ENCODE peak calls at places on chromosomes 1 and 21, in eight cellular contexts. G, V, T, A, I, N, Z and S are unnamed samples.
A peak's percentile ranks its signal among the peaks of the same experiment; 100 is the strongest.

GRCh38 chr1:90000934-90001676 is 6.2 kb downstream of the ZNF326 start:
- DNase-seq in G (no peak), V (no peak), T (no peak), A (no peak), I (no peak), N (no peak), Z (no peak), S (no peak)

GRCh38 chr21:37582613-37583012 is 216.0 kb downstream of the DYRK1A start:
- DNase-seq in G (no peak), V (peak; percentile 44), T (no peak), A (no peak), I (no peak), N (peak; percentile 76), Z (peak; percentile 61), S (peak; percentile 60)

GRCh38 chr1:3011127-3011526 is 10.1 kb upstream of the ACTRT2 start:
- DNase-seq in G (peak; percentile 37), V (no peak), T (no peak), A (no peak), I (no peak), N (no peak), Z (no peak), S (no peak)

GRCh38 chr1:171251741-171252300 is 3.5 kb downstream of the FMO1 start:
- DNase-seq in G (no peak), V (peak; percentile 62), T (no peak), A (no peak), I (peak; percentile 38), N (no peak), Z (peak; percentile 30), S (peak; percentile 11)

GRCh38 chr1:192809286-192810252 is 730 bp downstream of the RGS2 start:
- DNase-seq in G (peak; percentile 73), V (peak; percentile 54), T (peak; percentile 52), A (peak; percentile 14), I (peak; percentile 42), N (peak; percentile 27), Z (peak; percentile 55), S (no peak)

GRCh38 chr1:185846672-185847440 is 112.7 kb downstream of the HMCN1 start:
- DNase-seq in G (no peak), V (no peak), T (no peak), A (no peak), I (no peak), N (no peak), Z (peak; percentile 57), S (no peak)

GRCh38 chr1:82079607-82080006 is 278.9 kb downstream of the ADGRL2 start:
- DNase-seq in G (no peak), V (no peak), T (no peak), A (no peak), I (no peak), N (no peak), Z (no peak), S (no peak)

GRCh38 chr1:27655151-27655929 is 16.7 kb downstream of the IFI6 start:
- DNase-seq in G (no peak), V (peak; percentile 13), T (no peak), A (no peak), I (no peak), N (no peak), Z (no peak), S (no peak)

GRCh38 chr1:182197555-182197954 is 136.0 kb upstream of the ZNF648 start:
- DNase-seq in G (no peak), V (peak; percentile 23), T (no peak), A (no peak), I (no peak), N (no peak), Z (no peak), S (no peak)

GRCh38 chr21:35652872-35653271 is 407.5 kb downstream of the SETD4 start:
- DNase-seq in G (no peak), V (no peak), T (no peak), A (no peak), I (no peak), N (no peak), Z (no peak), S (no peak)

GRCh38 chr1:68217060-68217554 is 15.2 kb downstream of the WLS start:
- DNase-seq in G (no peak), V (no peak), T (peak; percentile 39), A (no peak), I (no peak), N (no peak), Z (no peak), S (no peak)

GRCh38 chr1:28887418-28887834 is 26.9 kb upstream of the EPB41 start:
- DNase-seq in G (peak; percentile 72), V (peak; percentile 55), T (no peak), A (no peak), I (peak; percentile 27), N (no peak), Z (no peak), S (no peak)

GRCh38 chr21:14716761-14717396 is 170.8 kb upstream of the SAMSN1 start:
- DNase-seq in G (no peak), V (no peak), T (no peak), A (no peak), I (no peak), N (no peak), Z (no peak), S (no peak)

GRCh38 chr1:111221633-111222286 is 5.8 kb upstream of the CHI3L2 start:
- DNase-seq in G (no peak), V (no peak), T (peak; percentile 22), A (no peak), I (peak; percentile 72), N (no peak), Z (no peak), S (no peak)

GRCh38 chr1:18200918-18201317 is 93.3 kb downstream of the IGSF21 start:
- DNase-seq in G (no peak), V (no peak), T (no peak), A (no peak), I (no peak), N (no peak), Z (no peak), S (no peak)

GRCh38 chr1:11138952-11139351 is 39.3 kb upstream of the EXOSC10 start:
- DNase-seq in G (no peak), V (no peak), T (peak; percentile 45), A (no peak), I (no peak), N (no peak), Z (peak; percentile 11), S (no peak)

GRCh38 chr1:186983327-186983726 is 154.6 kb downstream of the PLA2G4A start:
- DNase-seq in G (no peak), V (peak; percentile 19), T (no peak), A (no peak), I (no peak), N (no peak), Z (peak; percentile 84), S (no peak)

GRCh38 chr1:86499987-86500593 is 31.4 kb downstream of the CLCA1 start:
- DNase-seq in G (no peak), V (no peak), T (no peak), A (no peak), I (no peak), N (no peak), Z (no peak), S (no peak)

GRCh38 chr1:227789042-227789880 is 26.2 kb upstream of the PRSS38 start:
- DNase-seq in G (no peak), V (peak; percentile 48), T (no peak), A (no peak), I (no peak), N (no peak), Z (no peak), S (no peak)

GRCh38 chr1:7379445-7379971 is 391.6 kb upstream of the VAMP3 start:
- DNase-seq in G (no peak), V (no peak), T (no peak), A (no peak), I (no peak), N (peak; percentile 71), Z (peak; percentile 62), S (peak; percentile 72)

GRCh38 chr1:40362699-40363098 is 10.8 kb upstream of the SMAP2 start:
- DNase-seq in G (no peak), V (no peak), T (no peak), A (no peak), I (no peak), N (no peak), Z (peak; percentile 36), S (no peak)

GRCh38 chr1:223001653-223002634 is 141.1 kb downstream of the TLR5 start:
- DNase-seq in G (no peak), V (no peak), T (no peak), A (no peak), I (no peak), N (no peak), Z (no peak), S (no peak)

GRCh38 chr1:205495237-205495823 is 9.1 kb upstream of the CDK18 start:
- DNase-seq in G (peak; percentile 77), V (peak; percentile 36), T (no peak), A (no peak), I (no peak), N (no peak), Z (no peak), S (no peak)

GRCh38 chr1:170126691-170127090 is 19.1 kb upstream of the NTMT2 start:
- DNase-seq in G (no peak), V (no peak), T (no peak), A (no peak), I (no peak), N (no peak), Z (peak; percentile 91), S (peak; percentile 2)

GRCh38 chr1:110672753-110673108 is 2.0 kb downstream of the KCNA3 start:
- DNase-seq in G (no peak), V (no peak), T (no peak), A (no peak), I (peak; percentile 12), N (no peak), Z (no peak), S (no peak)

GRCh38 chr1:41742219-41742618 is 176.5 kb downstream of the HIVEP3 start:
- DNase-seq in G (no peak), V (no peak), T (no peak), A (no peak), I (no peak), N (no peak), Z (peak; percentile 81), S (no peak)

GRCh38 chr1:76066390-76066789 is 8.2 kb upstream of the ST6GALNAC3 start:
- DNase-seq in G (no peak), V (no peak), T (no peak), A (no peak), I (no peak), N (no peak), Z (peak; percentile 14), S (no peak)

GRCh38 chr1:199151634-199152429 is 513.0 kb downstream of the PTPRC start:
- DNase-seq in G (no peak), V (no peak), T (no peak), A (no peak), I (no peak), N (no peak), Z (no peak), S (no peak)

GRCh38 chr1:220817907-220818306 is 31.2 kb downstream of the MTARC1 start:
- DNase-seq in G (no peak), V (no peak), T (no peak), A (no peak), I (no peak), N (no peak), Z (no peak), S (peak; percentile 48)

GRCh38 chr21:45836694-45837670 is 144.6 kb upstream of the COL6A1 start:
- DNase-seq in G (no peak), V (no peak), T (no peak), A (no peak), I (no peak), N (no peak), Z (no peak), S (no peak)